ENCODE peak calls at places on chromosomes 6 and 20, in ten cellular contexts. J is K562; A is astrocyte; Z is activated naive CD4-positive, alpha-beta T cell; N is NCI-H774; K is fibroblast of the conjunctiva; G is GM04503; T is HTR-8/SVneo; L is NCI-H1092 treated with DMSO at 0.1 percent for 48 hours; R is NCI-H510A. I is an unnamed sample.

GRCh38 chr6:150058986-150059385 is 9.9 kb downstream of the ULBP3 start:
- DNase-seq in N (no peak), J (no peak), T (no peak), A (no peak), K (no peak), R (no peak), Z (no peak), G (no peak), L (no peak), I (no peak)

GRCh38 chr6:36123270-36124139 is 6.8 kb upstream of the MAPK13 start:
- DNase-seq in G (no peak), T (peak; percentile 79), L (peak; percentile 55), K (peak; percentile 67), N (peak; percentile 61), Z (peak; percentile 71), J (peak; percentile 95), R (peak; percentile 72), A (peak; percentile 24), I (peak; percentile 79)

GRCh38 chr6:1724616-1725015 is 114.9 kb downstream of the FOXC1 start:
- DNase-seq in K (no peak), G (no peak), L (peak; percentile 11), Z (no peak), A (no peak), R (peak; percentile 48), T (no peak), N (no peak), J (no peak), I (no peak)

GRCh38 chr6:652865-653264 is 4.0 kb downstream of the HUS1B start:
- DNase-seq in T (no peak), K (no peak), R (no peak), A (no peak), L (no peak), G (no peak), N (no peak), Z (no peak), J (no peak), I (no peak)

GRCh38 chr6:104969108-104969507 is 12.2 kb downstream of the LIN28B start:
- DNase-seq in T (no peak), J (no peak), G (no peak), A (no peak), N (no peak), R (no peak), K (no peak), Z (no peak), L (no peak), I (no peak)

GRCh38 chr6:37210313-37210898 is 40.5 kb downstream of the PIM1 start:
- DNase-seq in Z (peak; percentile 63), J (peak; percentile 96), L (peak; percentile 70), K (peak; percentile 73), N (peak; percentile 73), T (peak; percentile 82), R (peak; percentile 46), A (peak; percentile 62), G (no peak), I (peak; percentile 66)

GRCh38 chr6:22575190-22575589 is 5.8 kb downstream of the HDGFL1 start:
- DNase-seq in T (no peak), N (no peak), Z (no peak), K (no peak), G (no peak), L (no peak), J (no peak), A (no peak), R (no peak), I (no peak)

GRCh38 chr20:34415079-34415478 is 52.0 kb downstream of the ITCH start:
- DNase-seq in G (no peak), J (no peak), K (no peak), T (no peak), R (no peak), Z (no peak), A (no peak), L (no peak), N (no peak), I (peak; percentile 15)

GRCh38 chr6:63537126-63537958 is 34.9 kb upstream of the LOC128125822 start:
- DNase-seq in T (no peak), L (no peak), Z (no peak), A (no peak), G (no peak), K (no peak), R (no peak), N (peak; percentile 28), J (no peak), I (no peak)